ENCODE peak calls at places on chromosomes 13 and 19, in ten cellular contexts. A is psoas muscle; C is fibroblast of the aortic adventitia; K is astrocyte of the cerebellum; Z is heart left ventricle; U is CD4-positive, alpha-beta T cell; S is AG04449; M is upper lobe of right lung; N is WTC11; B is lower leg skin. J is an unnamed sample.

GRCh38 chr19:46637224-46637623 is 1.2 kb upstream of the GNG8 start:
- DNase-seq in B (no peak), A (no peak), U (no peak), C (no peak), M (no peak), K (no peak), Z (no peak), N (no peak), S (no peak), J (no peak)

GRCh38 chr19:46404884-46405658 is 8.3 kb downstream of the CCDC8 start:
- DNase-seq in B (no peak), A (peak), Z (no peak), K (no peak), U (no peak), N (peak), S (no peak), M (no peak), C (peak), J (no peak)

GRCh38 chr13:91369432-91369831 is 21.9 kb downstream of the MIR17HG start:
- DNase-seq in S (no peak), U (no peak), N (no peak), C (peak), M (no peak), A (no peak), Z (no peak), K (peak), B (no peak), J (no peak)

GRCh38 chr13:50692396-50692915 is 151.0 kb downstream of the DLEU7 start:
- DNase-seq in C (no peak), A (no peak), S (no peak), Z (no peak), U (no peak), M (no peak), K (no peak), N (no peak), B (no peak), J (no peak)

GRCh38 chr19:52369463-52370340 is at the start of gene ZNF880:
- DNase-seq in C (peak), S (peak), M (peak), U (peak), N (peak), B (peak), A (peak), K (peak), Z (peak), J (no peak)

GRCh38 chr13:42733046-42733445 is 48.3 kb upstream of the FAM216B start:
- DNase-seq in N (no peak), A (no peak), Z (no peak), B (no peak), S (no peak), M (no peak), C (no peak), U (no peak), K (no peak), J (no peak)

GRCh38 chr13:113919761-113920160 is 54.1 kb downstream of the C13orf46 start:
- DNase-seq in M (no peak), K (no peak), C (no peak), U (no peak), Z (peak), A (no peak), B (peak), N (peak), S (no peak), J (no peak)

GRCh38 chr19:42122691-42123607 is 9.3 kb downstream of the POU2F2 start:
- DNase-seq in B (no peak), U (no peak), C (no peak), N (no peak), K (no peak), M (no peak), Z (no peak), A (peak), S (no peak), J (no peak)

GRCh38 chr19:58252102-58252685 is 23.5 kb downstream of the ZNF544 start:
- DNase-seq in Z (no peak), S (no peak), C (no peak), N (no peak), A (no peak), B (no peak), M (no peak), K (no peak), U (no peak), J (no peak)

GRCh38 chr19:10690351-10690781 is 10.9 kb upstream of the QTRT1 start:
- DNase-seq in C (peak), S (no peak), A (no peak), N (no peak), K (no peak), B (no peak), U (no peak), Z (no peak), M (no peak), J (no peak)

GRCh38 chr13:114043421-114044053 is 69.7 kb upstream of the C13orf46 start:
- DNase-seq in M (peak), A (peak), C (peak), U (no peak), N (no peak), S (no peak), K (peak), B (peak), Z (peak), J (no peak)

GRCh38 chr13:59203855-59204254 is 959.9 kb downstream of the DIAPH3 start:
- DNase-seq in A (no peak), N (no peak), B (no peak), M (no peak), U (no peak), S (no peak), K (no peak), C (no peak), Z (no peak), J (no peak)

DNA sequence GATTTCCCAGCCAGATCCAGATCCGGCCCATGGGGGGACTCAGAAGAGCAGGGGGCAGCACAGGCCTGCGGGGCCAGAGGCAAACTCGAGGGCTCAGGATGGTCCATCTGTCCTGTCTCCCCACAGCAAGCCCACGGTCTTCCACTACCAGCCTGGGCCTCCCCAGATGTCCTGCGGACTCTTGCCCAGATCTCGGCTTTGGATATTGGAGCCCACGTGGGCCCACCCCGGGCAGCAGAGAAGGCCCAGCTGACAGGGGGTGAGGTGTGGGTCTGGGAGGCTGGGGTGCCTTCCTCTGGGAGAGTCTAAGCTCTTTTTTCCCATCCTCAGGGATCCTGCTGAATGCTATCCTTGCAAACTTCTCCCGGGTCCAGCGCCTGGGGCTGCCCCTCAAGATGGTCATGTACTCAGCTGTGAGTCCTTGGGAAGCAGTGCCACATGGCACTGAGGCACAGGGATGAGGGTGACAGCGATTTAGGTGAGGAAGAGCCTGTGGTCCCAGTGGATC is 3.4 kb downstream of the ACP4 start:
- DNase-seq in C (no peak), U (no peak), M (no peak), B (no peak), K (no peak), S (no peak), N (no peak), A (no peak), Z (no peak), J (no peak)
- TF ChIP-seq CTCF in C (no peak), U (no peak), M (no peak), B (no peak), K (no peak), S (no peak), N (no peak), A (no peak), Z (no peak), J (no peak)

DNA sequence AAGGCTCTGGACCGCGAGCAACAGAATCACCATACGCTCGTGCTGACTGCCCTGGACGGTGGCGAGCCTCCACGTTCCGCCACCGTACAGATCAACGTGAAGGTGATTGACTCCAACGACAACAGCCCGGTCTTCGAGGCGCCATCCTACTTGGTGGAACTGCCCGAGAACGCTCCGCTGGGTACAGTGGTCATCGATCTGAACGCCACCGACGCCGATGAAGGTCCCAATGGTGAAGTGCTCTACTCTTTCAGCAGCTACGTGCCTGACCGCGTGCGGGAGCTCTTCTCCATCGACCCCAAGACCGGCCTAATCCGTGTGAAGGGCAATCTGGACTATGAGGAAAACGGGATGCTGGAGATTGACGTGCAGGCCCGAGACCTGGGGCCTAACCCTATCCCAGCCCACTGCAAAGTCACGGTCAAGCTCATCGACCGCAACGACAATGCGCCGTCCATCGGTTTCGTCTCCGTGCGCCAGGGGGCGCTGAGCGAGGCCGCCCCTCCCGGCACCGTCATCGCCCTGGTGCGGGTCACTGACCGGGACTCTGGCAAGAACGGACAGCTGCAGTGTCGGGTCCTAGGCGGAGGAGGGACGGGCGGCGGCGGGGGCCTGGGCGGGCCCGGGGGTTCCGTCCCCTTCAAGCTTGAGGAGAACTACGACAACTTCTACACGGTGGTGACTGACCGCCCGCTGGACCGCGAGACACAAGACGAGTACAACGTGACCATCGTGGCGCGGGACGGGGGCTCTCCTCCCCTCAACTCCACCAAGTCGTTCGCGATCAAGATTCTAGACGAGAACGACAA is 1.8 kb downstream of the PCDH17 start:
- DNase-seq in S (no peak), N (peak), M (peak), Z (peak), C (no peak), U (no peak), A (peak), K (no peak), B (peak), J (peak)
- TF ChIP-seq CTCF in S (no peak), N (peak), M (peak), Z (peak), C (peak), U (no peak), A (peak), K (peak), B (no peak), J (peak)

DNA sequence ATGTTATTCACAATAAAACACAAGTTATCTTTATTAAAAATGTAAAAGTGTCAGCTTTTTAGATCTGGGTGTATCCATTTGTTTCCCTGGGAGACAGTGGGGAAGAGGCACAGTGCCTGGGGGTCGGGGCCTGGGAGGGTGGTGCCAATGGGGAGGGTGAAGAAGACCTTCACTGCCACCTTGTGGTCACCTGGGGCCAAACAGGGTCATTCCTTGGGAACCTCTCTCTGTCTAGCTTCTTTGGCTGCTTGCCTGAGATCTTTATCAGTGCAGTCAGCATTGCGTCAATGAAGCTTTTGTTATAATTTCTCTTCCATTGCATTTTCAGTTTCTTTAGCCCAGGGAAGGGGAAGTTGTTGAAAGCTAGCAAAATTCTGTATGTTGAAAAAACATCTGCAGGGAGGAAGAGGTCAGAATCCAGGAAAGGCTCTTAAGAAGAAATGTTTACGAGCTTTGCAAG is 39.1 kb downstream of the PCDH8 start:
- DNase-seq in C (peak), A (no peak), S (no peak), N (peak), B (no peak), U (no peak), Z (peak), K (no peak), M (peak), J (peak)
- TF ChIP-seq CTCF in C (peak), A (peak), S (peak), N (peak), B (no peak), U (peak), Z (peak), K (peak), M (peak), J (peak)

GRCh38 chr19:30788105-30788765 is 416.1 kb downstream of the ZNF536 start:
- DNase-seq in S (no peak), U (no peak), A (no peak), C (no peak), M (no peak), N (no peak), K (no peak), Z (no peak), B (peak), J (no peak)

GRCh38 chr19:30783936-30784335 is 411.8 kb downstream of the ZNF536 start:
- DNase-seq in K (no peak), N (no peak), U (no peak), Z (no peak), C (no peak), M (no peak), A (no peak), S (no peak), B (no peak), J (no peak)

GRCh38 chr19:30783212-30783611 is 411.0 kb downstream of the ZNF536 start:
- DNase-seq in M (no peak), A (no peak), Z (no peak), U (no peak), B (no peak), S (no peak), N (no peak), K (no peak), C (no peak), J (no peak)

GRCh38 chr19:30784850-30785459 is 412.8 kb downstream of the ZNF536 start:
- DNase-seq in N (peak), C (peak), A (peak), M (peak), B (no peak), Z (peak), K (no peak), U (peak), S (no peak), J (peak)

DNA sequence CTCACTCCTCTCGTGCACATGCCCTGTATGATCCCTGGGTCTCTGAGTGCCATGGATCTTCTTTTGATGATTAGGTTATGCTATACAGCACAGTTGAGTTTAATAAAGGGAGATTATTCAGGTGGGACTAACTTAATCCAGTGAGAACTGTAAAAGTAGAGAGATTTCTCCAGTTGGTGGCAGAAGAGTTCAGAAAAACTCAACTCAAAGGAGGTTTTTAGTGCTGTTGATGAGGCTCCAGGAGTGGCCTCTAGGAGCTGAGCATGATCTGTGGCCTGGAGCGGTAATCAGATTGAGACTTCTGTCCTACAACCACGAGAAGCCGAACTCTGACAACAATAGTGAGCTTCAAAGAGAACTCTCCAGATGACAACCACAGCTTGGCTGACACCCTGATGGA is 413.5 kb downstream of the ZNF536 start:
- DNase-seq in Z (no peak), C (peak), B (no peak), N (no peak), A (no peak), M (no peak), U (no peak), S (no peak), K (no peak), J (no peak)
- TF ChIP-seq CTCF in Z (no peak), C (no peak), B (no peak), N (no peak), A (no peak), M (no peak), U (no peak), S (no peak), K (peak), J (no peak)

GRCh38 chr13:38044067-38044466 is 174.5 kb upstream of the TRPC4 start:
- DNase-seq in N (no peak), C (no peak), B (no peak), U (no peak), S (no peak), K (no peak), A (no peak), M (no peak), Z (no peak), J (no peak)

GRCh38 chr13:38046049-38046376 is 176.4 kb upstream of the TRPC4 start:
- DNase-seq in B (no peak), N (no peak), C (no peak), M (no peak), Z (no peak), S (no peak), U (no peak), A (no peak), K (no peak), J (no peak)

GRCh38 chr13:38042771-38043170 is 173.2 kb upstream of the TRPC4 start:
- DNase-seq in N (no peak), K (no peak), Z (no peak), U (no peak), S (peak), A (no peak), C (peak), M (no peak), B (no peak), J (no peak)

GRCh38 chr13:38045278-38046048 is 175.9 kb upstream of the TRPC4 start:
- DNase-seq in C (peak), N (no peak), S (no peak), B (no peak), U (no peak), M (no peak), K (peak), Z (no peak), A (no peak), J (no peak)
- TF ChIP-seq CTCF in C (peak), N (peak), S (peak), B (no peak), U (no peak), M (no peak), K (peak), Z (peak), A (no peak), J (peak)